ENCODE peak calls at places on chromosomes 4 and X, in six cellular contexts. O is fibroblast of the aortic adventitia, E is testis, I is tibial nerve, R is upper lobe of right lung, Q is vagina. F is an unnamed sample.

GRCh38 chr4:100682477-100683218 is 164.8 kb upstream of the EMCN start:
- DNase-seq in O (no peak), E (no peak), I (no peak), R (no peak), Q (no peak), F (no peak)

GRCh38 chr4:7451434-7451789 is 16.7 kb upstream of the PSAPL1 start:
- DNase-seq in O (no peak), E (no peak), I (no peak), R (no peak), Q (no peak), F (no peak)

GRCh38 chr4:154332681-154333421 is 158.7 kb downstream of the DCHS2 start:
- DNase-seq in O (no peak), E (peak; percentile 77), I (no peak), R (no peak), Q (no peak), F (peak; percentile 36)

GRCh38 chrX:53605004-53605403 is 81.5 kb downstream of the HUWE1 start:
- DNase-seq in O (peak; percentile 52), E (no peak), I (no peak), R (no peak), Q (no peak), F (no peak)

GRCh38 chrX:130803537-130803936 is 99.5 kb downstream of the ENOX2 start:
- DNase-seq in O (no peak), E (no peak), I (no peak), R (no peak), Q (no peak), F (no peak)

GRCh38 chr4:25981749-25982148 is 67.7 kb downstream of the SMIM20 start:
- DNase-seq in O (no peak), E (no peak), I (no peak), R (peak; percentile 17), Q (no peak), F (no peak)

GRCh38 chr4:94491322-94491721 is 39.6 kb downstream of the PDLIM5 start:
- DNase-seq in O (peak; percentile 64), E (no peak), I (no peak), R (no peak), Q (no peak), F (no peak)

GRCh38 chr4:17701146-17701859 is 80.1 kb downstream of the FAM184B start:
- DNase-seq in O (no peak), E (no peak), I (no peak), R (no peak), Q (no peak), F (no peak)

GRCh38 chrX:149487292-149487691 is 17.8 kb downstream of the IDS start:
- DNase-seq in O (no peak), E (no peak), I (no peak), R (no peak), Q (no peak), F (no peak)

GRCh38 chr4:90841676-90842075 is 714.5 kb downstream of the CCSER1 start:
- DNase-seq in O (peak; percentile 0), E (no peak), I (no peak), R (no peak), Q (no peak), F (no peak)

GRCh38 chr4:141140271-141141205 is 7.3 kb upstream of the RNF150 start:
- DNase-seq in O (no peak), E (peak; percentile 24), I (no peak), R (no peak), Q (no peak), F (no peak)

GRCh38 chrX:74119016-74119910 is 184.7 kb upstream of the ZCCHC13 start:
- DNase-seq in O (peak; percentile 36), E (no peak), I (no peak), R (no peak), Q (no peak), F (no peak)

GRCh38 chrX:80876877-80877276 is 67.2 kb upstream of the BRWD3 start:
- DNase-seq in O (peak; percentile 68), E (no peak), I (no peak), R (no peak), Q (no peak), F (peak; percentile 22)

GRCh38 chr4:146229406-146229805 is 15.1 kb downstream of the REELD1 start:
- DNase-seq in O (no peak), E (no peak), I (no peak), R (no peak), Q (no peak), F (no peak)

GRCh38 chr4:80142396-80143304 is 54.7 kb upstream of the PRDM8 start:
- DNase-seq in O (no peak), E (no peak), I (no peak), R (no peak), Q (no peak), F (no peak)

GRCh38 chr4:58734030-58734673 is 1624.0 kb upstream of the IGFBP7 start:
- DNase-seq in O (no peak), E (no peak), I (no peak), R (no peak), Q (no peak), F (no peak)

GRCh38 chrX:23749576-23749975 is 6.5 kb upstream of the ACOT9 start:
- DNase-seq in O (no peak), E (no peak), I (no peak), R (no peak), Q (no peak), F (no peak)

GRCh38 chrX:23749129-23749528 is 6.1 kb upstream of the ACOT9 start:
- DNase-seq in O (no peak), E (no peak), I (no peak), R (no peak), Q (no peak), F (no peak)

GRCh38 chrX:23742693-23743622 is at the start of gene ACOT9:
- DNase-seq in O (peak; percentile 95), E (peak; percentile 95), I (peak; percentile 78), R (peak; percentile 94), Q (no peak), F (no peak)

GRCh38 chrX:23742174-23742692 is 843 bp downstream of the ACOT9 start:
- DNase-seq in O (peak; percentile 80), E (peak; percentile 54), I (no peak), R (no peak), Q (no peak), F (no peak)

DNA sequence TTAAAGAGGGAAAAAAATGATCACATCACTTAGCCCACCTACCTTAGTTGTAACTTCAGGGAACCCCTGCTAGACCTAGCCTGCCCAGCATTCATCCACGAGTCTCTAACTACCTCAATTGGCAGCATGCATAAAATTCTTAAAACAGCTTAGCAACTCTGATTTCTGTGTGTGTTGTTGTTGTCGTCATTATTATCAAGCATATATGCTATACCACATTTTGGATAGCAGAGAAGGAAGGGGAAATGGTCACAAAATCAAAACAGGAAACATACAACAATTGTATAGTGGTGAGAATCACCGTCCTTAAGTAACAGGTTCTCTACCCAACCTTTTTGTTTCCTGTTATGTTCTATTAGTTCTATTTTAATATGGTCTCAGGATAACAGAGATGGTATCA is 2.7 kb upstream of the ACOT9 start:
- DNase-seq in O (no peak), E (no peak), I (no peak), R (no peak), Q (no peak), F (no peak)
- H3K4me3 ChIP-seq in O (no peak overlapping the region), E (no peak overlapping the region), I (no peak overlapping the region), R (no peak overlapping the region), Q (no peak overlapping the region), F (no peak overlapping the region)

GRCh38 chrX:100658936-100659335 is 14.9 kb downstream of the SRPX2 start:
- DNase-seq in O (no peak), E (no peak), I (no peak), R (no peak), Q (no peak), F (no peak)

GRCh38 chrX:100662791-100663190 is 18.8 kb downstream of the SRPX2 start:
- DNase-seq in O (no peak), E (no peak), I (no peak), R (no peak), Q (no peak), F (no peak)

GRCh38 chrX:100659431-100660137 is 15.6 kb downstream of the SRPX2 start:
- DNase-seq in O (no peak), E (no peak), I (no peak), R (no peak), Q (no peak), F (no peak)

GRCh38 chrX:100662153-100662552 is 18.2 kb downstream of the SRPX2 start:
- DNase-seq in O (no peak), E (no peak), I (no peak), R (no peak), Q (no peak), F (no peak)

GRCh38 chrX:100663651-100664050 is 19.7 kb downstream of the SRPX2 start:
- DNase-seq in O (no peak), E (no peak), I (no peak), R (no peak), Q (no peak), F (no peak)
- H3K4me3 ChIP-seq in O (no peak overlapping the region), E (no peak overlapping the region), I (no peak overlapping the region), R (no peak overlapping the region), Q (no peak overlapping the region), F (no peak overlapping the region)

DNA sequence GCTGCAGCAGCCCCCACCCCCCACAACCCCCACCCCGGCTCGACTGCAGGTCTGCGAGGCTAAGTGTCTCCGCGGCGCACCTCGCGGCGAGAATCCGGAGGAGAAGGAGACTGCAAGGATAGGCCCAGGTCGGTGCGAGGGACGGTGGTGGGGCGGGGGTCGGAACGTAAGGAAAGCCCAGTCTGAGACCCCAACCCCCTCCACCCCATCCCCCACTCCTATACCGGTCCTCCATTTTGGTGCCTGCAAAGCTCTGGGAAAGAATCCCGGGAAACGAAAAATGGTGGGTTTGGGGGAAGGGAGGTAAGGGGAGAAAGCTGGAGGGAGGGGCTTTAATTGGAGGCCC is 614 bp downstream of the BEX3 start:
- DNase-seq in O (peak; percentile 45), E (peak; percentile 23), I (no peak), R (no peak), Q (no peak), F (no peak)
- H3K4me3 ChIP-seq in O (peak overlapping the region; percentile 73), E (peak overlapping the region; percentile 81), I (peak overlapping the region; percentile 79), R (peak overlapping the region; percentile 66), Q (peak overlapping the region; percentile 68), F (peak overlapping the region; percentile 63)

DNA sequence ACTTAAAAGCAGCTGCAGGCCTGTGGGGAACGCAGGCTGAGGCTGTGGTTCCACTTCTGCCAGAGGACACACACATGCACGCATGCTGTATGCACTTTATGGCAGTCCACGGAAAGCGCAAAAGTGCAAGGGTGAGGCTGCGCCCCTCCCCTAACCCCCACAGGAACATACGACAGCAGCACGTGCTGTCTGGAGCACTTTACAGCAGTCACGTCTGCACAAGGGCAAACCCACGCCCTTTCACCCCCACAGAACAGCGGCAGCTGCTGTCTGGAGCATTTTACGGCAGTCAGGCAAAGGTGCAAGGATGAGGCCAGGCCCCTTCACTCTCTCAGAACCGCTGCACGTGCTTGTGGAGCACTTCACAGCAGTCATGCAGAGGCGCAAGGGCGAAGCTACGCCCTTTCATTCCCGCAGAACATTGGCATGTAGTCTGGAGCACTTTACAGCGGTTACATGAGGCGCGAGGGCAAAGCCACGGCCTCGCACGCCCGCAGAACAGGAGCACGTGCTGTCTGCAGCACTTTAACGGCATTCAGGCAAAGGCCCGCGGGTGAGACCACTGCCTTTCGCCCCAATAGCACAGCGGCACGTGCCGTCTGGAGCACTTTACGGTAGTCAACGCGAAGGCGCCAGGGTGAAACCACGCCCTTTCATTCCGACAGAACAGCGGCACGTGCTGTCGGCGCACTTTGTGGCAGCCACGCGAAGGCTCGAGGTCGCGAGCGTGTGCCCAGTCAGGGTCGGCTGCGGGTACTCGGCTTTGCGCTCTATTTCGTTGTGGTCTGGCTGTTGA is at the start of gene MPC1L:
- DNase-seq in O (no peak), E (peak; percentile 36), I (no peak), R (no peak), Q (no peak), F (no peak)
- H3K4me3 ChIP-seq in O (no peak within 1 kb of the TSS), E (peak within 1 kb of the TSS; percentile 15), I (no peak within 1 kb of the TSS), R (no peak within 1 kb of the TSS), Q (no peak within 1 kb of the TSS), F (no peak within 1 kb of the TSS)

F was measured in Jurkat, Clone E6-1.